ENCODE peak calls at places on chromosomes 13 and 19, in seven cellular contexts. One of them, this sample, is unnamed.

GRCh38 chr19:5492281-5492812 is 37.1 kb downstream of the ZNRF4 start:
- DNase-seq in fibroblast of the conjunctiva: no peak
- DNase-seq in HTR-8/SVneo: no peak
- DNase-seq in left cardiac atrium: no peak
- DNase-seq in left ventricle myocardium inferior: no peak
- DNase-seq in astrocyte of the cerebellum: no peak
- DNase-seq in activated T-cell treated with anti-CD3 and anti-CD28 coated beads, Interleukin-2, amount 50 U/mL, for 72 hours: no peak
- DNase-seq in this sample: no peak

GRCh38 chr13:47415048-47415447 is 518.2 kb upstream of the HTR2A start:
- DNase-seq in fibroblast of the conjunctiva: no peak
- DNase-seq in HTR-8/SVneo: no peak
- DNase-seq in left cardiac atrium: no peak
- DNase-seq in left ventricle myocardium inferior: no peak
- DNase-seq in astrocyte of the cerebellum: no peak
- DNase-seq in activated T-cell treated with anti-CD3 and anti-CD28 coated beads, Interleukin-2, amount 50 U/mL, for 72 hours: no peak
- DNase-seq in this sample: no peak

GRCh38 chr13:101453784-101454201 is 1.3 kb downstream of the ITGBL1 start:
- DNase-seq in fibroblast of the conjunctiva: no peak
- DNase-seq in HTR-8/SVneo: no peak
- DNase-seq in left cardiac atrium: no peak
- DNase-seq in left ventricle myocardium inferior: peak; percentile 17
- DNase-seq in astrocyte of the cerebellum: no peak
- DNase-seq in activated T-cell treated with anti-CD3 and anti-CD28 coated beads, Interleukin-2, amount 50 U/mL, for 72 hours: no peak
- DNase-seq in this sample: peak; percentile 57

GRCh38 chr13:36431204-36432105 is 840 bp upstream of the CCNA1 start:
- DNase-seq in fibroblast of the conjunctiva: no peak
- DNase-seq in HTR-8/SVneo: no peak
- DNase-seq in left cardiac atrium: peak; percentile 24
- DNase-seq in left ventricle myocardium inferior: no peak
- DNase-seq in astrocyte of the cerebellum: no peak
- DNase-seq in activated T-cell treated with anti-CD3 and anti-CD28 coated beads, Interleukin-2, amount 50 U/mL, for 72 hours: peak; percentile 39
- DNase-seq in this sample: peak; percentile 38

GRCh38 chr19:33143897-33144405 is 12.0 kb downstream of the WDR88 start:
- DNase-seq in fibroblast of the conjunctiva: peak; percentile 28
- DNase-seq in HTR-8/SVneo: peak; percentile 80
- DNase-seq in left cardiac atrium: peak; percentile 60
- DNase-seq in left ventricle myocardium inferior: peak; percentile 49
- DNase-seq in astrocyte of the cerebellum: peak; percentile 8
- DNase-seq in activated T-cell treated with anti-CD3 and anti-CD28 coated beads, Interleukin-2, amount 50 U/mL, for 72 hours: peak; percentile 61
- DNase-seq in this sample: peak; percentile 76

GRCh38 chr13:103190841-103191240 is 124.6 kb upstream of the SLC10A2 start:
- DNase-seq in fibroblast of the conjunctiva: no peak
- DNase-seq in HTR-8/SVneo: no peak
- DNase-seq in left cardiac atrium: no peak
- DNase-seq in left ventricle myocardium inferior: no peak
- DNase-seq in astrocyte of the cerebellum: no peak
- DNase-seq in activated T-cell treated with anti-CD3 and anti-CD28 coated beads, Interleukin-2, amount 50 U/mL, for 72 hours: no peak
- DNase-seq in this sample: no peak

GRCh38 chr19:45005787-45006186 is 4.5 kb downstream of the RELB start:
- DNase-seq in fibroblast of the conjunctiva: no peak
- DNase-seq in HTR-8/SVneo: no peak
- DNase-seq in left cardiac atrium: no peak
- DNase-seq in left ventricle myocardium inferior: no peak
- DNase-seq in astrocyte of the cerebellum: no peak
- DNase-seq in activated T-cell treated with anti-CD3 and anti-CD28 coated beads, Interleukin-2, amount 50 U/mL, for 72 hours: no peak
- DNase-seq in this sample: no peak

GRCh38 chr13:20566424-20566916 is 487 bp upstream of the IFT88 start:
- DNase-seq in fibroblast of the conjunctiva: no peak
- DNase-seq in HTR-8/SVneo: peak; percentile 44
- DNase-seq in left cardiac atrium: no peak
- DNase-seq in left ventricle myocardium inferior: no peak
- DNase-seq in astrocyte of the cerebellum: peak; percentile 19
- DNase-seq in activated T-cell treated with anti-CD3 and anti-CD28 coated beads, Interleukin-2, amount 50 U/mL, for 72 hours: no peak
- DNase-seq in this sample: no peak

GRCh38 chr19:44812142-44812718 is 3.3 kb downstream of the BCAM start:
- DNase-seq in fibroblast of the conjunctiva: no peak
- DNase-seq in HTR-8/SVneo: no peak
- DNase-seq in left cardiac atrium: no peak
- DNase-seq in left ventricle myocardium inferior: no peak
- DNase-seq in astrocyte of the cerebellum: no peak
- DNase-seq in activated T-cell treated with anti-CD3 and anti-CD28 coated beads, Interleukin-2, amount 50 U/mL, for 72 hours: no peak
- DNase-seq in this sample: no peak

GRCh38 chr13:40609972-40610726 is 56.3 kb downstream of the FOXO1 start:
- DNase-seq in fibroblast of the conjunctiva: no peak
- DNase-seq in HTR-8/SVneo: no peak
- DNase-seq in left cardiac atrium: no peak
- DNase-seq in left ventricle myocardium inferior: no peak
- DNase-seq in astrocyte of the cerebellum: no peak
- DNase-seq in activated T-cell treated with anti-CD3 and anti-CD28 coated beads, Interleukin-2, amount 50 U/mL, for 72 hours: no peak
- DNase-seq in this sample: no peak

GRCh38 chr19:11166281-11167142 is 10.9 kb upstream of the SPC24 start:
- DNase-seq in fibroblast of the conjunctiva: peak; percentile 61
- DNase-seq in HTR-8/SVneo: no peak
- DNase-seq in left cardiac atrium: peak; percentile 65
- DNase-seq in left ventricle myocardium inferior: peak; percentile 51
- DNase-seq in astrocyte of the cerebellum: no peak
- DNase-seq in activated T-cell treated with anti-CD3 and anti-CD28 coated beads, Interleukin-2, amount 50 U/mL, for 72 hours: no peak
- DNase-seq in this sample: peak; percentile 73

GRCh38 chr19:48819366-48819816 is 8.6 kb upstream of the BCAT2 start:
- DNase-seq in fibroblast of the conjunctiva: peak; percentile 98
- DNase-seq in HTR-8/SVneo: peak; percentile 70
- DNase-seq in left cardiac atrium: peak; percentile 90
- DNase-seq in left ventricle myocardium inferior: peak; percentile 89
- DNase-seq in astrocyte of the cerebellum: no peak
- DNase-seq in activated T-cell treated with anti-CD3 and anti-CD28 coated beads, Interleukin-2, amount 50 U/mL, for 72 hours: no peak
- DNase-seq in this sample: peak; percentile 91

GRCh38 chr19:10168386-10168948 is 26.3 kb downstream of the DNMT1 start:
- DNase-seq in fibroblast of the conjunctiva: no peak
- DNase-seq in HTR-8/SVneo: no peak
- DNase-seq in left cardiac atrium: no peak
- DNase-seq in left ventricle myocardium inferior: no peak
- DNase-seq in astrocyte of the cerebellum: no peak
- DNase-seq in activated T-cell treated with anti-CD3 and anti-CD28 coated beads, Interleukin-2, amount 50 U/mL, for 72 hours: no peak
- DNase-seq in this sample: no peak

GRCh38 chr13:33745370-33746324 is 72.3 kb upstream of the RFC3 start:
- DNase-seq in fibroblast of the conjunctiva: no peak
- DNase-seq in HTR-8/SVneo: no peak
- DNase-seq in left cardiac atrium: no peak
- DNase-seq in left ventricle myocardium inferior: no peak
- DNase-seq in astrocyte of the cerebellum: no peak
- DNase-seq in activated T-cell treated with anti-CD3 and anti-CD28 coated beads, Interleukin-2, amount 50 U/mL, for 72 hours: no peak
- DNase-seq in this sample: no peak

GRCh38 chr19:52640916-52641315 is 2.8 kb upstream of the ZNF83 start:
- DNase-seq in fibroblast of the conjunctiva: no peak
- DNase-seq in HTR-8/SVneo: no peak
- DNase-seq in left cardiac atrium: no peak
- DNase-seq in left ventricle myocardium inferior: no peak
- DNase-seq in astrocyte of the cerebellum: no peak
- DNase-seq in activated T-cell treated with anti-CD3 and anti-CD28 coated beads, Interleukin-2, amount 50 U/mL, for 72 hours: no peak
- DNase-seq in this sample: no peak

GRCh38 chr19:14809272-14810057 is 25.5 kb downstream of the OR7A5 start:
- DNase-seq in fibroblast of the conjunctiva: no peak
- DNase-seq in HTR-8/SVneo: no peak
- DNase-seq in left cardiac atrium: no peak
- DNase-seq in left ventricle myocardium inferior: no peak
- DNase-seq in astrocyte of the cerebellum: no peak
- DNase-seq in activated T-cell treated with anti-CD3 and anti-CD28 coated beads, Interleukin-2, amount 50 U/mL, for 72 hours: no peak
- DNase-seq in this sample: no peak

GRCh38 chr19:918481-919156 is 1.5 kb downstream of the KISS1R start:
- DNase-seq in fibroblast of the conjunctiva: no peak
- DNase-seq in HTR-8/SVneo: no peak
- DNase-seq in left cardiac atrium: no peak
- DNase-seq in left ventricle myocardium inferior: no peak
- DNase-seq in astrocyte of the cerebellum: no peak
- DNase-seq in activated T-cell treated with anti-CD3 and anti-CD28 coated beads, Interleukin-2, amount 50 U/mL, for 72 hours: peak; percentile 62
- DNase-seq in this sample: no peak